ENCODE peak calls at places on chromosome 2, in seven cellular contexts. J is stimulated activated CD8-positive, alpha-beta memory T cell treated with anti-CD3 and anti-CD28 coated beads, Interleukin-15, amount 100 ng/mL, for 4 hours; P is substantia nigra; D is NCI-H82; V is adrenal gland; I is nephron progenitor cell; K is HL-60. U is an unnamed sample.

GRCh38 chr2:174158003-174158402 is 90.3 kb downstream of the OLA1 start:
- DNase-seq in J (no peak), P (peak), D (peak), V (peak), I (peak), K (no peak), U (peak)

GRCh38 chr2:197079832-197080555 is 153.5 kb upstream of the PGAP1 start:
- DNase-seq in J (no peak), P (no peak), D (peak), V (no peak), I (no peak), K (no peak), U (peak)

GRCh38 chr2:156565066-156565710 is 129.0 kb downstream of the GPD2 start:
- DNase-seq in J (no peak), P (no peak), D (peak), V (no peak), I (no peak), K (no peak), U (no peak)

GRCh38 chr2:118232391-118233255 is 144.4 kb downstream of the INSIG2 start:
- DNase-seq in J (no peak), P (no peak), D (peak), V (no peak), I (no peak), K (no peak), U (no peak)

GRCh38 chr2:98172150-98172765 is 85.3 kb downstream of the VWA3B start:
- DNase-seq in J (no peak), P (no peak), D (no peak), V (no peak), I (no peak), K (no peak), U (no peak)

GRCh38 chr2:172901913-172902312 is 166.3 kb downstream of the RAPGEF4 start:
- DNase-seq in J (no peak), P (no peak), D (no peak), V (peak), I (no peak), K (no peak), U (no peak)

GRCh38 chr2:120703330-120703994 is 32.2 kb upstream of the GLI2 start:
- DNase-seq in J (no peak), P (no peak), D (no peak), V (no peak), I (no peak), K (no peak), U (no peak)

GRCh38 chr2:239216614-239217273 is 184.1 kb downstream of the HDAC4 start:
- DNase-seq in J (no peak), P (no peak), D (no peak), V (peak), I (no peak), K (no peak), U (no peak)

GRCh38 chr2:230899287-230899686 is 25.8 kb downstream of the GPR55 start:
- DNase-seq in J (no peak), P (no peak), D (no peak), V (peak), I (no peak), K (no peak), U (peak)

GRCh38 chr2:127377262-127377661 is 10.5 kb downstream of the MAP3K2 start:
- DNase-seq in J (no peak), P (no peak), D (no peak), V (no peak), I (no peak), K (no peak), U (no peak)

GRCh38 chr2:27249891-27250651 is 12.8 kb downstream of the SLC30A3 start:
- DNase-seq in J (no peak), P (peak), D (peak), V (peak), I (peak), K (peak), U (peak)

GRCh38 chr2:224410946-224411561 is 9.1 kb upstream of the FAM124B start:
- DNase-seq in J (no peak), P (no peak), D (no peak), V (no peak), I (no peak), K (no peak), U (no peak)

GRCh38 chr2:142220901-142221300 is 90.1 kb upstream of the LRP1B start:
- DNase-seq in J (no peak), P (no peak), D (peak), V (no peak), I (no peak), K (no peak), U (peak)

GRCh38 chr2:35526741-35527140 is 828.8 kb upstream of the CRIM1 start:
- DNase-seq in J (no peak), P (no peak), D (no peak), V (no peak), I (no peak), K (no peak), U (no peak)

GRCh38 chr2:112481528-112482228 is at the start of gene TTL:
- DNase-seq in J (peak), P (peak), D (peak), V (peak), I (peak), K (peak), U (peak)

GRCh38 chr2:37671013-37671815 is at the start of gene CDC42EP3:
- DNase-seq in J (peak), P (no peak), D (peak), V (peak), I (peak), K (peak), U (peak)

GRCh38 chr2:224952942-224953657 is 89.2 kb downstream of the DOCK10 start:
- DNase-seq in J (no peak), P (no peak), D (no peak), V (no peak), I (no peak), K (peak), U (no peak)

GRCh38 chr2:95240556-95240955 is 33.2 kb downstream of the ZNF892 start:
- DNase-seq in J (no peak), P (no peak), D (no peak), V (no peak), I (no peak), K (no peak), U (no peak)

GRCh38 chr2:79530443-79530842 is 17.6 kb downstream of the CTNNA2 start:
- DNase-seq in J (no peak), P (no peak), D (peak), V (no peak), I (no peak), K (no peak), U (peak)

GRCh38 chr2:113167115-113167932 is 6.4 kb upstream of the PSD4 start:
- DNase-seq in J (no peak), P (no peak), D (no peak), V (peak), I (no peak), K (no peak), U (peak)

GRCh38 chr2:209673811-209674210 is 97.8 kb upstream of the UNC80 start:
- DNase-seq in J (no peak), P (no peak), D (no peak), V (no peak), I (no peak), K (no peak), U (peak)

GRCh38 chr2:36663851-36664715 is 32.4 kb upstream of the VIT start:
- DNase-seq in J (no peak), P (no peak), D (peak), V (peak), I (no peak), K (no peak), U (peak)

GRCh38 chr2:160913323-160913722 is 246.9 kb upstream of the TANK start:
- DNase-seq in J (no peak), P (no peak), D (no peak), V (no peak), I (no peak), K (no peak), U (no peak)

U was measured in NCI-H69.